ENCODE peak calls at places on chromosomes 13 and 19, in seven cellular contexts. One of them, this sample, is unnamed.

GRCh38 chr19:28596561-28597071 is 616.3 kb downstream of the UQCRFS1 start:
- DNase-seq in brain microvascular endothelial cell: no peak
- DNase-seq in fibroblast of pulmonary artery: no peak
- DNase-seq in AG10803: no peak
- DNase-seq in tibial nerve: no peak
- DNase-seq in psoas muscle: no peak
- DNase-seq in dorsolateral prefrontal cortex: no peak
- DNase-seq in this sample: no peak

GRCh38 chr13:64413529-64413928 is 2816.6 kb downstream of the PCDH9 start:
- DNase-seq in brain microvascular endothelial cell: no peak
- DNase-seq in fibroblast of pulmonary artery: no peak
- DNase-seq in AG10803: no peak
- DNase-seq in tibial nerve: no peak
- DNase-seq in psoas muscle: no peak
- DNase-seq in dorsolateral prefrontal cortex: no peak
- DNase-seq in this sample: no peak

GRCh38 chr19:22617614-22618325 is 16.4 kb upstream of the ZNF492 start:
- DNase-seq in brain microvascular endothelial cell: no peak
- DNase-seq in fibroblast of pulmonary artery: no peak
- DNase-seq in AG10803: no peak
- DNase-seq in tibial nerve: no peak
- DNase-seq in psoas muscle: no peak
- DNase-seq in dorsolateral prefrontal cortex: no peak
- DNase-seq in this sample: no peak

GRCh38 chr13:36088001-36088400 is 43.2 kb downstream of the DCLK1 start:
- DNase-seq in brain microvascular endothelial cell: no peak
- DNase-seq in fibroblast of pulmonary artery: no peak
- DNase-seq in AG10803: no peak
- DNase-seq in tibial nerve: no peak
- DNase-seq in psoas muscle: no peak
- DNase-seq in dorsolateral prefrontal cortex: no peak
- DNase-seq in this sample: no peak

GRCh38 chr13:88887045-88887662 is 1216.0 kb downstream of the SLITRK5 start:
- DNase-seq in brain microvascular endothelial cell: no peak
- DNase-seq in fibroblast of pulmonary artery: no peak
- DNase-seq in AG10803: no peak
- DNase-seq in tibial nerve: no peak
- DNase-seq in psoas muscle: peak; percentile 14
- DNase-seq in dorsolateral prefrontal cortex: no peak
- DNase-seq in this sample: peak; percentile 5

GRCh38 chr19:48110350-48110966 is at the start of gene PLA2G4C:
- DNase-seq in brain microvascular endothelial cell: peak; percentile 87
- DNase-seq in fibroblast of pulmonary artery: peak; percentile 93
- DNase-seq in AG10803: peak; percentile 88
- DNase-seq in tibial nerve: peak; percentile 76
- DNase-seq in psoas muscle: peak; percentile 97
- DNase-seq in dorsolateral prefrontal cortex: peak; percentile 89
- DNase-seq in this sample: peak; percentile 92

GRCh38 chr19:14795078-14795721 is 16.8 kb upstream of the ADGRE2 start:
- DNase-seq in brain microvascular endothelial cell: no peak
- DNase-seq in fibroblast of pulmonary artery: no peak
- DNase-seq in AG10803: no peak
- DNase-seq in tibial nerve: no peak
- DNase-seq in psoas muscle: no peak
- DNase-seq in dorsolateral prefrontal cortex: no peak
- DNase-seq in this sample: no peak

GRCh38 chr13:32659736-32660135 is 73.5 kb downstream of the PDS5B start:
- DNase-seq in brain microvascular endothelial cell: no peak
- DNase-seq in fibroblast of pulmonary artery: peak; percentile 31
- DNase-seq in AG10803: no peak
- DNase-seq in tibial nerve: no peak
- DNase-seq in psoas muscle: no peak
- DNase-seq in dorsolateral prefrontal cortex: no peak
- DNase-seq in this sample: no peak

GRCh38 chr19:13132471-13133166 is 14.6 kb downstream of the NACC1 start:
- DNase-seq in brain microvascular endothelial cell: peak; percentile 66
- DNase-seq in fibroblast of pulmonary artery: peak; percentile 33
- DNase-seq in AG10803: peak; percentile 78
- DNase-seq in tibial nerve: no peak
- DNase-seq in psoas muscle: no peak
- DNase-seq in dorsolateral prefrontal cortex: no peak
- DNase-seq in this sample: no peak

GRCh38 chr13:26688286-26688685 is 72.3 kb downstream of the GPR12 start:
- DNase-seq in brain microvascular endothelial cell: no peak
- DNase-seq in fibroblast of pulmonary artery: no peak
- DNase-seq in AG10803: no peak
- DNase-seq in tibial nerve: no peak
- DNase-seq in psoas muscle: no peak
- DNase-seq in dorsolateral prefrontal cortex: no peak
- DNase-seq in this sample: no peak

GRCh38 chr19:38386968-38387549 is 775 bp downstream of the GGN start:
- DNase-seq in brain microvascular endothelial cell: no peak
- DNase-seq in fibroblast of pulmonary artery: no peak
- DNase-seq in AG10803: no peak
- DNase-seq in tibial nerve: no peak
- DNase-seq in psoas muscle: peak; percentile 76
- DNase-seq in dorsolateral prefrontal cortex: no peak
- DNase-seq in this sample: no peak

GRCh38 chr13:31670831-31671617 is 68.3 kb upstream of the RXFP2 start:
- DNase-seq in brain microvascular endothelial cell: no peak
- DNase-seq in fibroblast of pulmonary artery: peak; percentile 28
- DNase-seq in AG10803: peak; percentile 28
- DNase-seq in tibial nerve: no peak
- DNase-seq in psoas muscle: no peak
- DNase-seq in dorsolateral prefrontal cortex: no peak
- DNase-seq in this sample: no peak

GRCh38 chr13:73075546-73075945 is 16.7 kb downstream of the KLF5 start:
- DNase-seq in brain microvascular endothelial cell: no peak
- DNase-seq in fibroblast of pulmonary artery: no peak
- DNase-seq in AG10803: no peak
- DNase-seq in tibial nerve: no peak
- DNase-seq in psoas muscle: no peak
- DNase-seq in dorsolateral prefrontal cortex: no peak
- DNase-seq in this sample: no peak

GRCh38 chr19:49555600-49556411 is 24.6 kb downstream of the NOSIP start:
- DNase-seq in brain microvascular endothelial cell: no peak
- DNase-seq in fibroblast of pulmonary artery: peak; percentile 29
- DNase-seq in AG10803: peak; percentile 45
- DNase-seq in tibial nerve: peak; percentile 62
- DNase-seq in psoas muscle: peak; percentile 85
- DNase-seq in dorsolateral prefrontal cortex: no peak
- DNase-seq in this sample: peak; percentile 40

GRCh38 chr13:32033744-32034143 is 2.2 kb downstream of the FRY start:
- DNase-seq in brain microvascular endothelial cell: no peak
- DNase-seq in fibroblast of pulmonary artery: no peak
- DNase-seq in AG10803: peak; percentile 13
- DNase-seq in tibial nerve: no peak
- DNase-seq in psoas muscle: no peak
- DNase-seq in dorsolateral prefrontal cortex: no peak
- DNase-seq in this sample: no peak

GRCh38 chr13:51479199-51479523 is 26.3 kb upstream of the INTS6 start:
- DNase-seq in brain microvascular endothelial cell: no peak
- DNase-seq in fibroblast of pulmonary artery: peak; percentile 53
- DNase-seq in AG10803: peak; percentile 39
- DNase-seq in tibial nerve: no peak
- DNase-seq in psoas muscle: no peak
- DNase-seq in dorsolateral prefrontal cortex: no peak
- DNase-seq in this sample: no peak

GRCh38 chr13:73984949-73985691 is 149.1 kb downstream of the KLF12 start:
- DNase-seq in brain microvascular endothelial cell: no peak
- DNase-seq in fibroblast of pulmonary artery: peak; percentile 36
- DNase-seq in AG10803: no peak
- DNase-seq in tibial nerve: no peak
- DNase-seq in psoas muscle: no peak
- DNase-seq in dorsolateral prefrontal cortex: peak; percentile 43
- DNase-seq in this sample: no peak

GRCh38 chr13:105202384-105202783 is 1333.1 kb downstream of the EFNB2 start:
- DNase-seq in brain microvascular endothelial cell: peak; percentile 60
- DNase-seq in fibroblast of pulmonary artery: peak; percentile 56
- DNase-seq in AG10803: no peak
- DNase-seq in tibial nerve: no peak
- DNase-seq in psoas muscle: no peak
- DNase-seq in dorsolateral prefrontal cortex: no peak
- DNase-seq in this sample: peak; percentile 35

GRCh38 chr19:46373573-46374359 is 26.9 kb downstream of the PPP5C start:
- DNase-seq in brain microvascular endothelial cell: peak; percentile 68
- DNase-seq in fibroblast of pulmonary artery: peak; percentile 31
- DNase-seq in AG10803: peak; percentile 58
- DNase-seq in tibial nerve: no peak
- DNase-seq in psoas muscle: peak; percentile 80
- DNase-seq in dorsolateral prefrontal cortex: peak; percentile 48
- DNase-seq in this sample: no peak

GRCh38 chr19:19568802-19569756 is 31.0 kb downstream of the CILP2 start:
- DNase-seq in brain microvascular endothelial cell: peak; percentile 64
- DNase-seq in fibroblast of pulmonary artery: peak; percentile 16
- DNase-seq in AG10803: peak; percentile 50
- DNase-seq in tibial nerve: no peak
- DNase-seq in psoas muscle: no peak
- DNase-seq in dorsolateral prefrontal cortex: no peak
- DNase-seq in this sample: no peak

GRCh38 chr13:102825921-102826706 is 19.7 kb upstream of the ERCC5 start:
- DNase-seq in brain microvascular endothelial cell: peak; percentile 59
- DNase-seq in fibroblast of pulmonary artery: peak; percentile 96
- DNase-seq in AG10803: peak; percentile 95
- DNase-seq in tibial nerve: no peak
- DNase-seq in psoas muscle: no peak
- DNase-seq in dorsolateral prefrontal cortex: no peak
- DNase-seq in this sample: no peak

DNA sequence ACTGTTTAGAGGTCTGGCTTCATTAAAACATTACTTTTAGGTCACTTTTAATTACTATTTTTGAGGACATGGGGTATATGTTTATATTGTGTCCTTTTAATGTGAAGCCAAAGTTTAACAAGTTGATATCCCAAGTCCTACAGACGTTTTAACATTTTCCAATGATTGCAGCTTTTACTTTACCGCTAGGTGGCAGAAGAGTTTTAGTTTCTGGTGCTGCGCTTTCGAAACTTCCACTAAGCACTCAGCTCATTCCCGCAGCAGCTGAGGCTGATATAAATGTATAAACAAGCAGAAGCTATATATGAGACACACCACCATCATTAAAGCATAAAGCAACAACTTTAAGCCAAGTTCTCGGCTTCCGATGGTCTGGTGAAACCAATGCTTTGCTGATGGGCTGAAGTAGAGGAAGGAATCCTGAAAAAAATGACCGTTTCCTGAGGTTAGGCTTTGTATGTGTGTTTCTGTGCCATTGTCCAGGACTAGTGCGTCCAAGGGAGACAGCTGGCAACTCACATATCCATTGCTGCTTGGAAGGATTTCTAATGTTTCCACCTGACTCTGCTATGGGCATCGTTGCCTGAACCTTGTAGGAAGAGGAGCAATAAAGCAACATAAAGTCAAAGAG is 753.9 kb downstream of the OLFM4 start:
- DNase-seq in brain microvascular endothelial cell: peak; percentile 15
- DNase-seq in fibroblast of pulmonary artery: peak; percentile 66
- DNase-seq in AG10803: peak; percentile 50
- DNase-seq in tibial nerve: no peak
- DNase-seq in psoas muscle: no peak
- DNase-seq in dorsolateral prefrontal cortex: no peak
- DNase-seq in this sample: peak; percentile 35
- H3K4me3 ChIP-seq in brain microvascular endothelial cell: no peak overlapping the region
- H3K4me3 ChIP-seq in fibroblast of pulmonary artery: peak overlapping the region; percentile 27
- H3K4me3 ChIP-seq in AG10803: peak overlapping the region; percentile 30
- H3K4me3 ChIP-seq in tibial nerve: peak overlapping the region; percentile 16
- H3K4me3 ChIP-seq in psoas muscle: peak overlapping the region; percentile 12
- H3K4me3 ChIP-seq in dorsolateral prefrontal cortex: peak overlapping the region; percentile 27
- H3K4me3 ChIP-seq in this sample: no peak overlapping the region

GRCh38 chr13:110911880-110912279 is 3.0 kb downstream of the ANKRD10 start:
- DNase-seq in brain microvascular endothelial cell: no peak
- DNase-seq in fibroblast of pulmonary artery: no peak
- DNase-seq in AG10803: no peak
- DNase-seq in tibial nerve: no peak
- DNase-seq in psoas muscle: no peak
- DNase-seq in dorsolateral prefrontal cortex: no peak
- DNase-seq in this sample: no peak
- H3K4me3 ChIP-seq in brain microvascular endothelial cell: no peak overlapping the region
- H3K4me3 ChIP-seq in fibroblast of pulmonary artery: peak overlapping the region; percentile 90
- H3K4me3 ChIP-seq in AG10803: no peak overlapping the region
- H3K4me3 ChIP-seq in tibial nerve: no peak overlapping the region
- H3K4me3 ChIP-seq in psoas muscle: peak overlapping the region; percentile 89
- H3K4me3 ChIP-seq in dorsolateral prefrontal cortex: no peak overlapping the region
- H3K4me3 ChIP-seq in this sample: peak overlapping the region; percentile 99

GRCh38 chr19:3276341-3276799 is 51.9 kb downstream of the CELF5 start:
- DNase-seq in brain microvascular endothelial cell: no peak
- DNase-seq in fibroblast of pulmonary artery: no peak
- DNase-seq in AG10803: no peak
- DNase-seq in tibial nerve: no peak
- DNase-seq in psoas muscle: no peak
- DNase-seq in dorsolateral prefrontal cortex: no peak
- DNase-seq in this sample: peak; percentile 43
- H3K4me3 ChIP-seq in brain microvascular endothelial cell: no peak overlapping the region
- H3K4me3 ChIP-seq in fibroblast of pulmonary artery: no peak overlapping the region
- H3K4me3 ChIP-seq in AG10803: no peak overlapping the region
- H3K4me3 ChIP-seq in tibial nerve: no peak overlapping the region
- H3K4me3 ChIP-seq in psoas muscle: no peak overlapping the region
- H3K4me3 ChIP-seq in dorsolateral prefrontal cortex: no peak overlapping the region
- H3K4me3 ChIP-seq in this sample: no peak overlapping the region

GRCh38 chr19:5829567-5830315 is 9.8 kb downstream of the FUT6 start:
- DNase-seq in brain microvascular endothelial cell: no peak
- DNase-seq in fibroblast of pulmonary artery: no peak
- DNase-seq in AG10803: no peak
- DNase-seq in tibial nerve: no peak
- DNase-seq in psoas muscle: no peak
- DNase-seq in dorsolateral prefrontal cortex: no peak
- DNase-seq in this sample: no peak

GRCh38 chr19:5826531-5827341 is 12.8 kb downstream of the FUT6 start:
- DNase-seq in brain microvascular endothelial cell: no peak
- DNase-seq in fibroblast of pulmonary artery: peak; percentile 25
- DNase-seq in AG10803: peak; percentile 29
- DNase-seq in tibial nerve: no peak
- DNase-seq in psoas muscle: no peak
- DNase-seq in dorsolateral prefrontal cortex: no peak
- DNase-seq in this sample: peak; percentile 59

GRCh38 chr19:5828661-5829566 is 10.6 kb downstream of the FUT6 start:
- DNase-seq in brain microvascular endothelial cell: no peak
- DNase-seq in fibroblast of pulmonary artery: peak; percentile 13
- DNase-seq in AG10803: no peak
- DNase-seq in tibial nerve: no peak
- DNase-seq in psoas muscle: no peak
- DNase-seq in dorsolateral prefrontal cortex: no peak
- DNase-seq in this sample: peak; percentile 43

GRCh38 chr19:5827891-5828660 is 11.4 kb downstream of the FUT6 start:
- DNase-seq in brain microvascular endothelial cell: peak; percentile 91
- DNase-seq in fibroblast of pulmonary artery: peak; percentile 91
- DNase-seq in AG10803: peak; percentile 86
- DNase-seq in tibial nerve: peak; percentile 46
- DNase-seq in psoas muscle: peak; percentile 87
- DNase-seq in dorsolateral prefrontal cortex: peak; percentile 73
- DNase-seq in this sample: peak; percentile 93

DNA sequence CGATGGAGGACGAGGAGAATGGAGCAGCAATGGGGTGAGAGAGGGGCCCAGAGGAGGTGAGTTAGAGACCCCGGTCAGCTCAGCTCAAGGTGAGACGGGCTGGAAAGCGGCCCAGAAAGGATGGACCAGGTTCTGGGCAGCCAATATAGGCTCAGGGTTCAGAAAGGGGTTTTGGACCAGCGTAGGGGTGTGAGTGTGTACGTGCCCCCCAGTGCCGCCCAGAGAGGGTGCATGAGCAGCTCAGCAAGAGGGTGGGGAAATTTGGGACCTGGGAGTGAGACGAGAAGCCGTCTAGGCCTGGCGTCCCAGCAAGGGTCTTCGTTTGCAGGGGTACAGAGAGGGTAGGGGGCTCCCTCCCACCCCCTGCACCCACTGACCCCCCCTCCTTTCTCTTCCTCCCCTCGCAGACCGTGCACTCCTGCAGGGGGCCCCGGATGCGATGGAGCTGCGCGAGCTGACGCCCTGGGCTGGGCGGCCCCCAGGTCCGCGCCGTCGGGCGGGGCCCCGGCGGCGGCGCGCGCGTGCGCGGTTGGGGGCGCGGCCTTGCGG is 12.1 kb downstream of the FUT6 start:
- DNase-seq in brain microvascular endothelial cell: no peak
- DNase-seq in fibroblast of pulmonary artery: no peak
- DNase-seq in AG10803: no peak
- DNase-seq in tibial nerve: no peak
- DNase-seq in psoas muscle: no peak
- DNase-seq in dorsolateral prefrontal cortex: no peak
- DNase-seq in this sample: no peak
- H3K4me3 ChIP-seq in brain microvascular endothelial cell: peak overlapping the region; percentile 37
- H3K4me3 ChIP-seq in fibroblast of pulmonary artery: peak overlapping the region; percentile 45
- H3K4me3 ChIP-seq in AG10803: peak overlapping the region; percentile 84
- H3K4me3 ChIP-seq in tibial nerve: no peak overlapping the region
- H3K4me3 ChIP-seq in psoas muscle: peak overlapping the region; percentile 52
- H3K4me3 ChIP-seq in dorsolateral prefrontal cortex: peak overlapping the region; percentile 35
- H3K4me3 ChIP-seq in this sample: peak overlapping the region; percentile 45

This sample was measured in GM12865.